ENCODE peak calls at places on chromosomes 4 and X, in eight cellular contexts. U is GM23338, X is astrocyte of the spinal cord, K is body of pancreas, J is lower leg skin, N is A549, L is sigmoid colon, W is MG63. T is an unnamed sample.
A peak's percentile ranks its signal among the peaks of the same experiment; 100 is the strongest.

GRCh38 chr4:45502471-45502870 is 621.4 kb downstream of the GABRG1 start:
- DNase-seq in K (no peak), J (no peak), U (no peak), X (no peak), N (no peak), W (no peak), L (no peak), T (no peak)

GRCh38 chr4:7371122-7371941 is 63.4 kb downstream of the PSAPL1 start:
- DNase-seq in K (no peak), U (peak; percentile 21), W (no peak), L (no peak), N (no peak), X (peak; percentile 36), J (no peak), T (no peak)

GRCh38 chr4:107261241-107261874 is 225.2 kb upstream of the DKK2 start:
- DNase-seq in J (no peak), U (no peak), X (peak; percentile 31), K (no peak), W (no peak), N (no peak), L (no peak), T (no peak)

GRCh38 chr4:182600093-182600492 is 317.1 kb downstream of the DCTD start:
- DNase-seq in W (no peak), L (no peak), N (no peak), U (no peak), K (no peak), J (no peak), X (no peak), T (no peak)

GRCh38 chr4:100738388-100739165 is 220.8 kb upstream of the EMCN start:
- DNase-seq in J (peak; percentile 21), X (peak; percentile 92), N (peak; percentile 8), U (no peak), L (peak; percentile 58), K (peak; percentile 2), W (peak; percentile 70), T (no peak)

GRCh38 chrX:75131973-75132627 is 24.0 kb downstream of the ABCB7 start:
- DNase-seq in K (no peak), W (no peak), J (no peak), N (no peak), L (no peak), U (no peak), X (no peak), T (no peak)

GRCh38 chrX:103529550-103529949 is 10.3 kb upstream of the RAB40A start:
- DNase-seq in J (no peak), L (no peak), N (no peak), U (no peak), X (no peak), W (no peak), K (no peak), T (no peak)

GRCh38 chr4:181938641-181939040 is 304.6 kb upstream of the TENM3 start:
- DNase-seq in L (no peak), N (no peak), W (no peak), X (no peak), K (no peak), J (no peak), U (no peak), T (no peak)

GRCh38 chr4:113969935-113970334 is 9.5 kb downstream of the ARSJ start:
- DNase-seq in X (no peak), W (no peak), L (no peak), N (no peak), K (no peak), J (no peak), U (no peak), T (no peak)

GRCh38 chrX:87728459-87728858 is 210.9 kb downstream of the KLHL4 start:
- DNase-seq in J (no peak), K (no peak), N (no peak), L (no peak), W (no peak), X (no peak), U (no peak), T (no peak)

GRCh38 chr4:110046588-110047049 is 133.9 kb downstream of the EGF start:
- DNase-seq in U (no peak), W (no peak), J (no peak), N (no peak), K (no peak), X (peak; percentile 54), L (no peak), T (no peak)

GRCh38 chr4:67549123-67549522 is 3.8 kb upstream of the CENPC start:
- DNase-seq in L (no peak), X (no peak), N (no peak), U (no peak), J (no peak), W (no peak), K (no peak), T (no peak)

GRCh38 chr4:80197132-80197573 is at the start of gene PRDM8:
- DNase-seq in X (no peak), J (no peak), U (peak; percentile 52), K (no peak), W (peak; percentile 54), L (peak; percentile 72), N (no peak), T (no peak)

GRCh38 chr4:41192136-41192535 is 22.2 kb downstream of the APBB2 start:
- DNase-seq in N (no peak), J (no peak), L (no peak), W (no peak), K (no peak), U (no peak), X (peak; percentile 71), T (no peak)

GRCh38 chr4:48909697-48910096 is 3.1 kb upstream of the OCIAD2 start:
- DNase-seq in L (no peak), J (no peak), W (peak; percentile 92), U (no peak), X (peak; percentile 98), N (peak; percentile 55), K (peak; percentile 14), T (no peak)

GRCh38 chr4:48254381-48255072 is 15.1 kb downstream of the TEC start:
- DNase-seq in U (no peak), N (no peak), X (peak; percentile 95), J (no peak), W (peak; percentile 83), L (no peak), K (peak; percentile 69), T (no peak)

GRCh38 chrX:24426340-24426913 is 38.7 kb upstream of the PDK3 start:
- DNase-seq in W (no peak), U (peak; percentile 50), X (peak; percentile 5), K (no peak), N (no peak), L (no peak), J (peak; percentile 15), T (no peak)

GRCh38 chrX:22666441-22666840 is 333.3 kb upstream of the DDX53 start:
- DNase-seq in X (peak; percentile 18), U (peak; percentile 73), K (no peak), J (no peak), N (no peak), W (peak; percentile 7), L (no peak), T (no peak)

GRCh38 chr4:141884070-141884469 is 247.7 kb downstream of the IL15 start:
- DNase-seq in N (no peak), U (no peak), L (no peak), J (no peak), W (no peak), K (no peak), X (no peak), T (no peak)
- H3K4me3 ChIP-seq in N (no peak overlapping the region), U (no peak overlapping the region), L (no peak overlapping the region), J (no peak overlapping the region), W (no peak overlapping the region), K (no peak overlapping the region), X (no peak overlapping the region), T (no peak overlapping the region)

DNA sequence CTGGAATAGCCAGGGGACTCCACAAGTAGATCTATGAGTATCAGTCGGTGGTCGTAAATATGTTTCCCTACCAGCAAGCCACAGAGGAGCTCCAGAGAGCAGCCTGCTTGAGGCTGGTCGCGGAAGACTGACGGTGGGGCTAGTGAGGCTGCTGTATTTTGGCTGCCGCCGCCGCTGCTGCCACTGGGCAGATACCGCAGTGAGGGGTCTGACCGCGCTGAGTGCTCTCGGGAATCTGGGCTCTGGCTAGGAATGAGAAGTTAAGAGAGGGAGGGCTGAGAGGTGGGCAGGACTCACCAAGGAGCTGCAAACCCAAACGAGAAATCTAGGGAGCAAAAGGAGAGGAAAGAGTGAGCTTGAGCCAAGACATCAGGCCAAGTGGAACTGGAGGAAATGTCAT is at the start of gene EXOC1L:
- DNase-seq in W (peak; percentile 34), L (no peak), J (no peak), N (no peak), K (no peak), X (peak; percentile 34), U (peak; percentile 93), T (peak; percentile 58)
- H3K4me3 ChIP-seq in W (peak within 1 kb of the TSS; percentile 27), L (no peak within 1 kb of the TSS), J (no peak within 1 kb of the TSS), N (no peak within 1 kb of the TSS), K (no peak within 1 kb of the TSS), X (peak within 1 kb of the TSS; percentile 27), U (peak within 1 kb of the TSS; percentile 31), T (no peak within 1 kb of the TSS)

GRCh38 chrX:153640736-153641574 is 6.0 kb upstream of the DUSP9 start:
- DNase-seq in W (no peak), K (no peak), J (no peak), L (no peak), X (no peak), N (no peak), U (peak; percentile 33), T (no peak)

GRCh38 chrX:153643431-153644351 is 3.3 kb upstream of the DUSP9 start:
- DNase-seq in J (no peak), U (peak; percentile 22), N (peak; percentile 44), X (no peak), L (peak; percentile 56), W (peak; percentile 22), K (no peak), T (no peak)

GRCh38 chrX:153642655-153643430 is 4.2 kb upstream of the DUSP9 start:
- DNase-seq in W (no peak), N (no peak), X (no peak), J (no peak), K (no peak), U (peak; percentile 18), L (no peak), T (no peak)

GRCh38 chrX:153641575-153642312 is 5.3 kb upstream of the DUSP9 start:
- DNase-seq in W (no peak), N (no peak), K (no peak), U (peak; percentile 37), J (no peak), L (no peak), X (no peak), T (no peak)

GRCh38 chrX:153642313-153642654 is 4.7 kb upstream of the DUSP9 start:
- DNase-seq in X (no peak), N (no peak), W (no peak), U (peak; percentile 41), K (no peak), J (no peak), L (no peak), T (no peak)
- H3K4me3 ChIP-seq in X (no peak overlapping the region), N (peak overlapping the region; percentile 59), W (no peak overlapping the region), U (peak overlapping the region; percentile 48), K (no peak overlapping the region), J (no peak overlapping the region), L (no peak overlapping the region), T (peak overlapping the region; percentile 6)

GRCh38 chr4:150515135-150515534 is 66.8 kb upstream of the MAB21L2 start:
- DNase-seq in J (no peak), W (no peak), X (peak; percentile 17), K (no peak), N (no peak), L (no peak), U (no peak), T (no peak)

GRCh38 chr4:150514709-150515108 is 67.2 kb upstream of the MAB21L2 start:
- DNase-seq in X (no peak), W (no peak), N (no peak), L (no peak), U (no peak), J (no peak), K (no peak), T (no peak)

GRCh38 chr4:150510176-150510875 is 71.6 kb upstream of the MAB21L2 start:
- DNase-seq in J (no peak), X (peak; percentile 80), N (peak; percentile 5), U (no peak), W (peak; percentile 53), L (no peak), K (no peak), T (no peak)
- H3K4me3 ChIP-seq in J (no peak overlapping the region), X (no peak overlapping the region), N (peak overlapping the region; percentile 13), U (no peak overlapping the region), W (peak overlapping the region; percentile 25), L (peak overlapping the region; percentile 4), K (no peak overlapping the region), T (no peak overlapping the region)